ENCODE peak calls at places on chromosomes 5 and 9, in four cellular contexts. R is IMR-90, H is heart left ventricle, S is A549. F is an unnamed sample.

GRCh38 chr5:93582677-93583524 is at the start of gene NR2F1:
- DNase-seq in R (peak; percentile 99), H (no peak), S (peak; percentile 48), F (peak; percentile 97)

GRCh38 chr5:76964018-76964417 is 11.2 kb downstream of the CRHBP start:
- DNase-seq in R (no peak), H (no peak), S (no peak), F (no peak)

GRCh38 chr9:130834371-130835311 is at the start of gene ABL1:
- DNase-seq in R (peak; percentile 85), H (peak; percentile 81), S (peak; percentile 82), F (peak; percentile 86)

GRCh38 chr5:1639757-1640156 is 116.0 kb upstream of the LPCAT1 start:
- DNase-seq in R (no peak), H (no peak), S (no peak), F (no peak)

GRCh38 chr5:75992677-75993582 is 90.3 kb upstream of the SV2C start:
- DNase-seq in R (no peak), H (no peak), S (no peak), F (no peak)

GRCh38 chr5:107369622-107370021 is 301.1 kb downstream of the EFNA5 start:
- DNase-seq in R (no peak), H (no peak), S (no peak), F (no peak)

GRCh38 chr9:84744726-84745125 is 75.2 kb downstream of the NTRK2 start:
- DNase-seq in R (no peak), H (no peak), S (no peak), F (no peak)

GRCh38 chr5:121982500-121983261 is 20.9 kb downstream of the SRFBP1 start:
- DNase-seq in R (peak; percentile 19), H (no peak), S (no peak), F (no peak)

GRCh38 chr5:129361441-129362025 is 98.6 kb upstream of the ADAMTS19 start:
- DNase-seq in R (peak; percentile 3), H (no peak), S (no peak), F (peak; percentile 6)

GRCh38 chr5:117486879-117487391 is 912.3 kb upstream of the SEMA6A start:
- DNase-seq in R (no peak), H (no peak), S (no peak), F (no peak)

GRCh38 chr5:133247881-133248642 is 196.2 kb downstream of the HSPA4 start:
- DNase-seq in R (peak; percentile 49), H (peak; percentile 42), S (peak; percentile 73), F (peak; percentile 71)

GRCh38 chr5:125798311-125798710 is 624.9 kb upstream of the GRAMD2B start:
- DNase-seq in R (peak; percentile 42), H (no peak), S (no peak), F (peak; percentile 1)

GRCh38 chr9:76987594-76988200 is 31.8 kb upstream of the FOXB2 start:
- DNase-seq in R (peak; percentile 44), H (no peak), S (peak; percentile 38), F (peak; percentile 39)

GRCh38 chr5:176694146-176694545 is 46.9 kb downstream of the TSPAN17 start:
- DNase-seq in R (no peak), H (no peak), S (no peak), F (no peak)

GRCh38 chr5:176693477-176693851 is 46.2 kb downstream of the TSPAN17 start:
- DNase-seq in R (no peak), H (no peak), S (no peak), F (no peak)

GRCh38 chr5:176691524-176691923 is 44.2 kb downstream of the TSPAN17 start:
- DNase-seq in R (no peak), H (no peak), S (no peak), F (no peak)

GRCh38 chr5:176692326-176692725 is 45.0 kb downstream of the TSPAN17 start:
- DNase-seq in R (no peak), H (no peak), S (no peak), F (no peak)

GRCh38 chr5:176692835-176693476 is 45.7 kb downstream of the TSPAN17 start:
- DNase-seq in R (no peak), H (no peak), S (no peak), F (no peak)
- TF ChIP-seq POLR2A in R (no peak), H (no peak), S (no peak), F (no peak)

DNA sequence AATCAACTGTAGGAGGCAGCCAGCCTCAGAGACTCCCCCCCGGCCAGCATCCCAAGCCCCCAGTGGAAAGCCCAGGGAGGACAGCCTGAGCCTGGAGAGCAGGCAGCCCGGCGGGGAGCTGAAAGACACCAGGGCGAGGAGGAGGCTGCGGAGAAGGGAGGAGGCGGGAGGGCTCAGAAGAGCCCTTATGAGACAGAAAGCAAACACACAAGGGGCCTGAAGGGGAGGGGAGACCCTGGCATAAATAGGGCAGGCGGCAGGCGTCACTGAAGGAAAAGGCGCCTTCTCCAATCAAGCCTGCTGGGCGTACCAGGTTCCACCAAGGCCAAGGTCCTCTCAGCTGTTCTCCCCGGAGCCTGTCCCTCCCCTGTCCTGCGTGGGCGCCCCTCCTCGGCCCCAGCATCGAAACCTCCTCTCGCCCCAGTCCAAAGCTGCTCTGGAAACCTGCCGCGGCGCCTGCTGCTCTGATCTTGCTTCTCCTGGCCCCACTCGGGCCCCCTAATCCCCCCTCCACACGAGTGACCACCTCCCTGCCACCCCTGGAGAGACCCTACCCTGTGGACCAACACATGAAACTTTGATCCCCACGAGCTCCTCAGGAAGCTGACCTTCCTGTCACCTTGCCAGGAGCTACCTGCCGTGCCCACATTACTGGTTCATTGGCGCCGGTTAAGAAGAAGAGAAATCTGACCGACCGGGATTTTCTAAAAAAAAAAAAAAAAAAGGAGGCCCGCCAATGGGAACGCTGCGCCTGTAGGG is 1.2 kb downstream of the SLC9A3 start:
- DNase-seq in R (no peak), H (no peak), S (peak; percentile 35), F (no peak)
- TF ChIP-seq POLR2A in R (no peak), H (no peak), S (no peak), F (no peak)

GRCh38 chr5:66142417-66142816 is 1.7 kb upstream of the SREK1 start:
- DNase-seq in R (no peak), H (no peak), S (no peak), F (no peak)

GRCh38 chr5:66145737-66146136 is 1.6 kb downstream of the SREK1 start:
- DNase-seq in R (no peak), H (no peak), S (no peak), F (no peak)

GRCh38 chr5:66143473-66144073 is 527 bp upstream of the SREK1 start:
- DNase-seq in R (no peak), H (no peak), S (no peak), F (no peak)

GRCh38 chr5:66144074-66144798 is at the start of gene SREK1:
- DNase-seq in R (peak; percentile 92), H (peak; percentile 96), S (peak; percentile 96), F (peak; percentile 95)

GRCh38 chr5:66144799-66145390 is 795 bp downstream of the SREK1 start:
- DNase-seq in R (no peak), H (no peak), S (peak; percentile 32), F (no peak)
- TF ChIP-seq POLR2A in R (no peak), H (no peak), S (no peak), F (no peak)

GRCh38 chr9:129584136-129584535 is 36.8 kb downstream of the C9orf50 start:
- DNase-seq in R (peak; percentile 85), H (peak; percentile 75), S (peak; percentile 82), F (peak; percentile 66)
- TF ChIP-seq POLR2A in R (no peak), H (no peak), S (no peak), F (no peak)

DNA sequence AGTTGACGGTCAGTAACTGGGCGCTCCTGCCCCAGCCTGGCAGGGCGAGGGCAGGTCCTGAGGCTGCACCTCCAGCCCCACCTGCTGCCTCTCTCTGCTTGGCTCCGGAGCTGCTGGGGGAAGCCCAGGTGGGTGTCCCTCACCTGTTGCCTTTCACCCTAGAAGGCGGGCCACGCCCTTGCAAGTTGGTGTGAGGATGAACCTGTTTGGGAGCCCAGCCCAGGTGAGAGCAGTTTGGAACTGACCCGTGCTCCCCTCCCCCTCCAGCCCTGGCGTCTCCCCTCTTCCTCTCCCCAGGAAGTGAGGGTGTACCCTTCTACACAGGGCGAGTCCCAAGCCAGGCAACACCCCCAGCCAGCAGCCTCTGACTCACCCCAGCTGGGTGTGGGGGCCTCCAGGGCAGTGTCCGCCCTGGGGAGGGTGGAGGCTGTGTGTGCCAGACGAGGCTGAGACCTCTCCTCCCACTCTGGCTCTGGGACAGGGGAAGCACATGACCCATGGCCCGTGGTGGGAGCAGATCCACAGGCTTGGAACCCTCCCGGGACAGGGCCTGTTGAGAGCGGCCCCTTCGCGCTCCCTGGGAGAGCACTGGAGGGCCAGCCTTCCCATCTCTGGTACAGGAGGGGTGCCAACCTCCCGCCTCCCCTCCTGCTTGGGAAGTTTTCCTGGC is 10.4 kb downstream of the LRRC8A start:
- DNase-seq in R (peak; percentile 81), H (peak; percentile 93), S (peak; percentile 55), F (peak; percentile 89)
- TF ChIP-seq POLR2A in R (no peak), H (no peak), S (no peak), F (peak; percentile 60)

GRCh38 chr9:26331223-26331622 is 561.4 kb downstream of the CAAP1 start:
- DNase-seq in R (no peak), H (no peak), S (no peak), F (no peak)
- TF ChIP-seq POLR2A in R (no peak), H (no peak), S (no peak), F (no peak)